ENCODE peak calls at places on chromosomes 5 and 9, in four cellular contexts. One of them, this sample, is unnamed.
A peak's percentile ranks its signal among the peaks of the same experiment; 100 is the strongest.

GRCh38 chr5:139075066-139076050 is 122.8 kb downstream of the SIL1 start:
- DNase-seq in AG04450: no peak
- DNase-seq in GM12891: no peak
- DNase-seq in AG10803: peak; percentile 41
- DNase-seq in this sample: no peak

GRCh38 chr5:153831976-153832375 is 206.7 kb downstream of the FAM114A2 start:
- DNase-seq in AG04450: no peak
- DNase-seq in GM12891: no peak
- DNase-seq in AG10803: peak; percentile 28
- DNase-seq in this sample: peak; percentile 6

GRCh38 chr5:137497396-137498290 is 1.5 kb downstream of the SPOCK1 start:
- DNase-seq in AG04450: no peak
- DNase-seq in GM12891: no peak
- DNase-seq in AG10803: no peak
- DNase-seq in this sample: no peak

GRCh38 chr5:59174248-59174844 is 591.5 kb downstream of the RAB3C start:
- DNase-seq in AG04450: peak; percentile 70
- DNase-seq in GM12891: no peak
- DNase-seq in AG10803: peak; percentile 84
- DNase-seq in this sample: peak; percentile 48

GRCh38 chr5:62475072-62475471 is 62.5 kb downstream of the IPO11 start:
- DNase-seq in AG04450: no peak
- DNase-seq in GM12891: no peak
- DNase-seq in AG10803: peak; percentile 73
- DNase-seq in this sample: peak; percentile 84

GRCh38 chr9:96009690-96010477 is 134.4 kb downstream of the ERCC6L2 start:
- DNase-seq in AG04450: no peak
- DNase-seq in GM12891: no peak
- DNase-seq in AG10803: no peak
- DNase-seq in this sample: peak; percentile 26

GRCh38 chr5:125890387-125890955 is 532.7 kb upstream of the GRAMD2B start:
- DNase-seq in AG04450: no peak
- DNase-seq in GM12891: no peak
- DNase-seq in AG10803: no peak
- DNase-seq in this sample: peak; percentile 18

GRCh38 chr5:95884021-95884333 is 61.5 kb upstream of the GLRX start:
- DNase-seq in AG04450: no peak
- DNase-seq in GM12891: no peak
- DNase-seq in AG10803: peak; percentile 54
- DNase-seq in this sample: no peak

GRCh38 chr9:114276908-114277821 is 45.7 kb upstream of the ORM1 start:
- DNase-seq in AG04450: peak; percentile 89
- DNase-seq in GM12891: no peak
- DNase-seq in AG10803: peak; percentile 95
- DNase-seq in this sample: peak; percentile 98

GRCh38 chr5:157926953-157927352 is 68.0 kb upstream of the CLINT1 start:
- DNase-seq in AG04450: no peak
- DNase-seq in GM12891: no peak
- DNase-seq in AG10803: no peak
- DNase-seq in this sample: no peak

GRCh38 chr5:73119492-73120157 is 750 bp upstream of the TMEM171 start:
- DNase-seq in AG04450: no peak
- DNase-seq in GM12891: no peak
- DNase-seq in AG10803: no peak
- DNase-seq in this sample: no peak

GRCh38 chr9:70403166-70403565 is 11.3 kb downstream of the KLF9 start:
- DNase-seq in AG04450: no peak
- DNase-seq in GM12891: no peak
- DNase-seq in AG10803: peak; percentile 25
- DNase-seq in this sample: no peak

GRCh38 chr5:142548739-142549275 is 137.1 kb downstream of the FGF1 start:
- DNase-seq in AG04450: peak; percentile 91
- DNase-seq in GM12891: peak; percentile 22
- DNase-seq in AG10803: peak; percentile 95
- DNase-seq in this sample: peak; percentile 87

GRCh38 chr9:136975624-136976023 is 1.7 kb upstream of the PTGDS start:
- DNase-seq in AG04450: no peak
- DNase-seq in GM12891: no peak
- DNase-seq in AG10803: peak; percentile 34
- DNase-seq in this sample: no peak

GRCh38 chr5:42994285-42995151 is 45.6 kb downstream of the ANXA2R start:
- DNase-seq in AG04450: peak; percentile 81
- DNase-seq in GM12891: no peak
- DNase-seq in AG10803: peak; percentile 89
- DNase-seq in this sample: peak; percentile 91

GRCh38 chr9:131579789-131580211 is 34.5 kb downstream of the PRRT1B start:
- DNase-seq in AG04450: no peak
- DNase-seq in GM12891: no peak
- DNase-seq in AG10803: no peak
- DNase-seq in this sample: no peak

GRCh38 chr9:125908138-125908537 is 161.0 kb downstream of the PBX3 start:
- DNase-seq in AG04450: no peak
- DNase-seq in GM12891: no peak
- DNase-seq in AG10803: no peak
- DNase-seq in this sample: no peak

GRCh38 chr5:173630724-173631365 is 14.4 kb upstream of the BOD1 start:
- DNase-seq in AG04450: no peak
- DNase-seq in GM12891: no peak
- DNase-seq in AG10803: no peak
- DNase-seq in this sample: no peak

GRCh38 chr9:109355564-109356297 is 34.9 kb upstream of the EPB41L4B start:
- DNase-seq in AG04450: no peak
- DNase-seq in GM12891: no peak
- DNase-seq in AG10803: no peak
- DNase-seq in this sample: no peak

GRCh38 chr9:134676886-134677285 is 35.3 kb downstream of the COL5A1 start:
- DNase-seq in AG04450: no peak
- DNase-seq in GM12891: no peak
- DNase-seq in AG10803: no peak
- DNase-seq in this sample: no peak

GRCh38 chr9:87973791-87974292 is 491 bp downstream of the CDK20 start:
- DNase-seq in AG04450: no peak
- DNase-seq in GM12891: no peak
- DNase-seq in AG10803: no peak
- DNase-seq in this sample: no peak

GRCh38 chr5:31811210-31811609 is 172.3 kb downstream of the PDZD2 start:
- DNase-seq in AG04450: peak; percentile 59
- DNase-seq in GM12891: no peak
- DNase-seq in AG10803: peak; percentile 89
- DNase-seq in this sample: peak; percentile 91

GRCh38 chr9:135752281-135753204 is 50.6 kb downstream of the KCNT1 start:
- DNase-seq in AG04450: no peak
- DNase-seq in GM12891: no peak
- DNase-seq in AG10803: no peak
- DNase-seq in this sample: no peak

GRCh38 chr9:92970467-92970923 is 23.2 kb downstream of the FGD3 start:
- DNase-seq in AG04450: no peak
- DNase-seq in GM12891: no peak
- DNase-seq in AG10803: peak; percentile 16
- DNase-seq in this sample: peak; percentile 86

GRCh38 chr9:120935383-120935857 is 8.8 kb upstream of the TRAF1 start:
- DNase-seq in AG04450: peak; percentile 80
- DNase-seq in GM12891: no peak
- DNase-seq in AG10803: peak; percentile 92
- DNase-seq in this sample: peak; percentile 80

GRCh38 chr9:134947265-134947955 is 29.7 kb upstream of the FCN1 start:
- DNase-seq in AG04450: no peak
- DNase-seq in GM12891: no peak
- DNase-seq in AG10803: no peak
- DNase-seq in this sample: no peak

GRCh38 chr5:10310073-10310779 is 2.5 kb upstream of the CMBL start:
- DNase-seq in AG04450: no peak
- DNase-seq in GM12891: no peak
- DNase-seq in AG10803: no peak
- DNase-seq in this sample: peak; percentile 48

GRCh38 chr5:14268236-14268701 is 125.1 kb downstream of the TRIO start:
- DNase-seq in AG04450: no peak
- DNase-seq in GM12891: no peak
- DNase-seq in AG10803: peak; percentile 83
- DNase-seq in this sample: peak; percentile 87

GRCh38 chr9:126485662-126486061 is 128.1 kb upstream of the LMX1B start:
- DNase-seq in AG04450: no peak
- DNase-seq in GM12891: no peak
- DNase-seq in AG10803: no peak
- DNase-seq in this sample: no peak